ENCODE peak calls at places on chromosome 20, in four cellular contexts. L is SK-N-SH, T is K562, E is GM12878. D is an unnamed sample.

GRCh38 chr20:48750941-48751620 is 76.7 kb downstream of the PREX1 start:
- DNase-seq in E (no peak), L (peak; percentile 28), T (no peak), D (peak; percentile 76)

GRCh38 chr20:46965477-46965876 is 70.8 kb downstream of the EYA2 start:
- DNase-seq in L (no peak), T (no peak), E (no peak), D (no peak)

GRCh38 chr20:52054123-52054522 is 137.5 kb downstream of the ZFP64 start:
- DNase-seq in L (no peak), T (no peak), E (no peak), D (no peak)

GRCh38 chr20:12331236-12331635 is 413.5 kb downstream of the BTBD3 start:
- DNase-seq in E (no peak), L (no peak), T (no peak), D (no peak)

GRCh38 chr20:18645851-18646250 is 58.0 kb downstream of the DTD1 start:
- DNase-seq in L (no peak), T (no peak), E (no peak), D (no peak)

GRCh38 chr20:10666221-10667076 is 7.3 kb downstream of the JAG1 start:
- DNase-seq in E (no peak), L (no peak), T (no peak), D (no peak)

GRCh38 chr20:18852318-18852717 is 38.7 kb downstream of the SCP2D1 start:
- DNase-seq in T (no peak), E (no peak), L (no peak), D (no peak)

GRCh38 chr20:20568604-20569205 is 143.7 kb downstream of the RALGAPA2 start:
- DNase-seq in L (peak; percentile 31), T (peak; percentile 20), E (no peak), D (peak; percentile 19)

GRCh38 chr20:14861028-14861699 is 523.8 kb upstream of the FLRT3 start:
- DNase-seq in T (no peak), L (no peak), E (no peak), D (no peak)

GRCh38 chr20:55882286-55882685 is 123.0 kb downstream of the CBLN4 start:
- DNase-seq in T (no peak), E (no peak), L (no peak), D (no peak)

GRCh38 chr20:39988991-39989390 is 700.0 kb downstream of the MAFB start:
- DNase-seq in E (no peak), T (no peak), L (no peak), D (no peak)

GRCh38 chr20:4445780-4446179 is 275.9 kb upstream of the PRND start:
- DNase-seq in L (no peak), T (no peak), E (no peak), D (no peak)

GRCh38 chr20:36506253-36506652 is 35.1 kb upstream of the MYL9 start:
- DNase-seq in T (peak; percentile 44), E (no peak), L (no peak), D (no peak)

GRCh38 chr20:50389437-50389807 is 120.8 kb upstream of the PTPN1 start:
- DNase-seq in E (no peak), L (no peak), T (no peak), D (no peak)

GRCh38 chr20:35556871-35557270 is 15.0 kb downstream of the ERGIC3 start:
- DNase-seq in L (no peak), E (no peak), T (no peak), D (no peak)

GRCh38 chr20:1533059-1533458 is 24.4 kb downstream of the SIRPD start:
- DNase-seq in T (peak; percentile 4), E (no peak), L (no peak), D (no peak)

GRCh38 chr20:22719250-22719649 is 134.9 kb upstream of the FOXA2 start:
- DNase-seq in T (no peak), L (no peak), E (no peak), D (no peak)

GRCh38 chr20:57819291-57819690 is 109.5 kb upstream of the PMEPA1 start:
- DNase-seq in E (no peak), L (no peak), T (no peak), D (no peak)

GRCh38 chr20:3828798-3829197 is 8.5 kb downstream of the AP5S1 start:
- DNase-seq in L (no peak), E (no peak), T (no peak), D (no peak)

GRCh38 chr20:45394221-45395113 is 13.6 kb upstream of the DBNDD2 start:
- DNase-seq in L (no peak), T (no peak), E (no peak), D (no peak)
- TF ChIP-seq USF1 in L (no peak), T (no peak), E (no peak), D (no peak)

GRCh38 chr20:41408131-41408789 is 41.6 kb upstream of the EMILIN3 start:
- DNase-seq in E (peak; percentile 48), L (no peak), T (no peak), D (no peak)
- TF ChIP-seq USF1 in E (no peak), L (no peak), T (no peak), D (no peak)

DNA sequence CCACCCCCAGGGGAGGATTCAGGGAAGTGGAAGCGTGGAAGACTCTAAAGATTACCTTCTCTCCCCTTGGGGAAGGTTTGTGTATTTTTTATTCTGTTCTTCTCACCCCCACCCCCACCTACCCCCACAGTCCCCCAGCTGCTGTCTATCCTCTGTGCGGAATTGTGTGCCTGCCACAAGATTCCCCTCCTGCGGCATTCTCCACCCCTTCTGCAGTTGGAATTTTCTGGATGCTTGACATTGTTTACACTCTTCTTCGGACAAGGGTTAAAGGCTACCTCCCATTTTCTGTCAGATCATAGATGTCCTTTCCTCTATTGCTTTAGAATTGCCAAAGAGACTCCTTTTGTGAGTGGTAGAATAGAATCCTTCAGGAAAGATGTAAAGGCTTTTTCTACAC is 60.4 kb upstream of the EDN3 start:
- DNase-seq in L (no peak), E (no peak), T (no peak), D (no peak)
- TF ChIP-seq USF1 in L (no peak), E (no peak), T (no peak), D (no peak)

DNA sequence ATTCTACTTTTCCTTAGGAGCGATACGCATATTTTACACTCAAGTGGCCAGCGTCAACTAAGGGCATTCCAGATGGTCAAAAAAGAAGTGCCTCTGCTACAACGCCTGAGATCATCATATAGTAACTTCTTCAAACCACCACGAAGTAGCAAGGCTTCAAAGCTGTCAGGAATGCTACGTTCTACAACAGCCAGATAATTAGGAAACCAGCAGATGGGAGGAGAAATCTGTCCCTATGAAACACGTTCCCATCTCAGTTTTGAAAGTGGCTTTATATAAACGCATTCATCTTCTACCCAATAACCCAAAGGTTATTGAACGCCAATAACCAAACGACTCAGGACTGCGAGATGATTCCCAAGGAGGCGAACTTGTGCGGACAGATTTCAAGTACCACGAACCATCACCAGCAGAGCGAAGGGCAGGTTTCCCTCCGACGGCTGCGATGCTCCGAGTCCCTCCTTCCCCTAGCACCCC is 1.2 kb downstream of the ABHD12 start:
- DNase-seq in L (peak; percentile 13), E (no peak), T (peak; percentile 29), D (no peak)
- TF ChIP-seq USF1 in L (no peak), E (no peak), T (no peak), D (no peak)

D was measured in WTC11.